ENCODE peak calls at places on chromosomes 12 and 14, in seven cellular contexts. A is amygdala; G is activated CD4-positive, alpha-beta T cell treated with anti-CD3 and anti-CD28 coated beads for 48 hours; H is stimulated activated CD8-positive, alpha-beta memory T cell treated with anti-CD3 and anti-CD28 coated beads, Interleukin-2, amount 100 ng/mL, for 48 hours; Z is IMR-90; V is cardiac muscle cell; E is foreskin fibroblast. O is an unnamed sample.

GRCh38 chr12:83461326-83461985 is 774.8 kb downstream of the TMTC2 start:
- DNase-seq in A (no peak), G (no peak), H (no peak), Z (no peak), V (no peak), E (peak), O (no peak)

GRCh38 chr14:103718572-103718971 is 3.0 kb downstream of the ZFYVE21 start:
- DNase-seq in A (no peak), G (no peak), H (no peak), Z (peak), V (no peak), E (no peak), O (no peak)

GRCh38 chr12:44709166-44709565 is 166.9 kb downstream of the NELL2 start:
- DNase-seq in A (no peak), G (no peak), H (no peak), Z (no peak), V (no peak), E (no peak), O (peak)

GRCh38 chr14:104555621-104556255 is 23.8 kb upstream of the C14orf180 start:
- DNase-seq in A (no peak), G (no peak), H (no peak), Z (no peak), V (no peak), E (no peak), O (no peak)

GRCh38 chr12:11545438-11546330 is 103.8 kb upstream of the ETV6 start:
- DNase-seq in A (no peak), G (peak), H (peak), Z (no peak), V (peak), E (no peak), O (peak)

GRCh38 chr12:115451151-115451784 is 767.3 kb upstream of the TBX3 start:
- DNase-seq in A (no peak), G (no peak), H (no peak), Z (no peak), V (no peak), E (no peak), O (no peak)

GRCh38 chr12:58242803-58243628 is 301.6 kb downstream of the ATP23 start:
- DNase-seq in A (no peak), G (no peak), H (no peak), Z (peak), V (no peak), E (no peak), O (no peak)

GRCh38 chr14:88518592-88519512 is 36.0 kb downstream of the PTPN21 start:
- DNase-seq in A (no peak), G (no peak), H (no peak), Z (peak), V (no peak), E (peak), O (peak)

GRCh38 chr12:1915082-1915968 is 3.1 kb downstream of the CACNA2D4 start:
- DNase-seq in A (no peak), G (peak), H (no peak), Z (no peak), V (no peak), E (no peak), O (no peak)

O was measured in EL.